ENCODE peak calls at places on chromosome 9, in five cellular contexts. One of them, this sample, is unnamed.

GRCh38 chr9:105341784-105342183 is 97.3 kb downstream of the SLC44A1 start:
- DNase-seq in coronary artery: no peak
- DNase-seq in IMR-90: peak; percentile 56
- DNase-seq in B cell: no peak
- DNase-seq in activated T-cell treated with anti-CD3 and anti-CD28 coated beads, Interleukin-2, amount 50 U/mL, for 72 hours: no peak
- DNase-seq in this sample: no peak

GRCh38 chr9:136002886-136003285 is 41.7 kb upstream of the UBAC1 start:
- DNase-seq in coronary artery: no peak
- DNase-seq in IMR-90: no peak
- DNase-seq in activated T-cell treated with anti-CD3 and anti-CD28 coated beads, Interleukin-2, amount 50 U/mL, for 72 hours: no peak
- DNase-seq in B cell: no peak
- DNase-seq in this sample: no peak

GRCh38 chr9:68762570-68762969 is 57.5 kb downstream of the PIP5K1B start:
- DNase-seq in coronary artery: no peak
- DNase-seq in IMR-90: no peak
- DNase-seq in B cell: no peak
- DNase-seq in activated T-cell treated with anti-CD3 and anti-CD28 coated beads, Interleukin-2, amount 50 U/mL, for 72 hours: no peak
- DNase-seq in this sample: no peak

GRCh38 chr9:132637801-132638200 is 32.0 kb downstream of the DDX31 start:
- DNase-seq in IMR-90: no peak
- DNase-seq in coronary artery: no peak
- DNase-seq in activated T-cell treated with anti-CD3 and anti-CD28 coated beads, Interleukin-2, amount 50 U/mL, for 72 hours: no peak
- DNase-seq in B cell: no peak
- DNase-seq in this sample: no peak

GRCh38 chr9:6549106-6549505 is 96.4 kb downstream of the GLDC start:
- DNase-seq in IMR-90: no peak
- DNase-seq in activated T-cell treated with anti-CD3 and anti-CD28 coated beads, Interleukin-2, amount 50 U/mL, for 72 hours: no peak
- DNase-seq in B cell: no peak
- DNase-seq in coronary artery: no peak
- DNase-seq in this sample: no peak

GRCh38 chr9:127723450-127723849 is 7.6 kb downstream of the TTC16 start:
- DNase-seq in B cell: no peak
- DNase-seq in activated T-cell treated with anti-CD3 and anti-CD28 coated beads, Interleukin-2, amount 50 U/mL, for 72 hours: no peak
- DNase-seq in IMR-90: peak; percentile 66
- DNase-seq in coronary artery: no peak
- DNase-seq in this sample: no peak

GRCh38 chr9:99336531-99336930 is 114.4 kb downstream of the SEC61B start:
- DNase-seq in IMR-90: no peak
- DNase-seq in activated T-cell treated with anti-CD3 and anti-CD28 coated beads, Interleukin-2, amount 50 U/mL, for 72 hours: no peak
- DNase-seq in coronary artery: no peak
- DNase-seq in B cell: no peak
- DNase-seq in this sample: no peak

GRCh38 chr9:124788542-124789217 is 11.7 kb downstream of the OLFML2A start:
- DNase-seq in coronary artery: peak; percentile 29
- DNase-seq in activated T-cell treated with anti-CD3 and anti-CD28 coated beads, Interleukin-2, amount 50 U/mL, for 72 hours: no peak
- DNase-seq in B cell: no peak
- DNase-seq in IMR-90: no peak
- DNase-seq in this sample: no peak

GRCh38 chr9:94950733-94951590 is 224.5 kb downstream of the AOPEP start:
- DNase-seq in B cell: no peak
- DNase-seq in activated T-cell treated with anti-CD3 and anti-CD28 coated beads, Interleukin-2, amount 50 U/mL, for 72 hours: no peak
- DNase-seq in coronary artery: no peak
- DNase-seq in IMR-90: peak; percentile 20
- DNase-seq in this sample: no peak

GRCh38 chr9:37913480-37914153 is 9.7 kb upstream of the SLC25A51 start:
- DNase-seq in IMR-90: peak; percentile 72
- DNase-seq in B cell: peak; percentile 77
- DNase-seq in coronary artery: peak; percentile 76
- DNase-seq in activated T-cell treated with anti-CD3 and anti-CD28 coated beads, Interleukin-2, amount 50 U/mL, for 72 hours: peak; percentile 78
- DNase-seq in this sample: peak; percentile 82

GRCh38 chr9:128084746-128085145 is 16.7 kb downstream of the SLC25A25 start:
- DNase-seq in B cell: no peak
- DNase-seq in coronary artery: no peak
- DNase-seq in IMR-90: peak; percentile 71
- DNase-seq in activated T-cell treated with anti-CD3 and anti-CD28 coated beads, Interleukin-2, amount 50 U/mL, for 72 hours: no peak
- DNase-seq in this sample: no peak

GRCh38 chr9:115301581-115301980 is 183.6 kb upstream of the TNC start:
- DNase-seq in coronary artery: no peak
- DNase-seq in activated T-cell treated with anti-CD3 and anti-CD28 coated beads, Interleukin-2, amount 50 U/mL, for 72 hours: no peak
- DNase-seq in IMR-90: no peak
- DNase-seq in B cell: no peak
- DNase-seq in this sample: no peak

GRCh38 chr9:134959126-134959970 is 41.6 kb upstream of the FCN1 start:
- DNase-seq in activated T-cell treated with anti-CD3 and anti-CD28 coated beads, Interleukin-2, amount 50 U/mL, for 72 hours: no peak
- DNase-seq in IMR-90: no peak
- DNase-seq in B cell: no peak
- DNase-seq in coronary artery: no peak
- DNase-seq in this sample: peak; percentile 8

GRCh38 chr9:73118898-73119554 is 32.6 kb upstream of the ANXA1 start:
- DNase-seq in coronary artery: no peak
- DNase-seq in activated T-cell treated with anti-CD3 and anti-CD28 coated beads, Interleukin-2, amount 50 U/mL, for 72 hours: no peak
- DNase-seq in IMR-90: peak; percentile 77
- DNase-seq in B cell: no peak
- DNase-seq in this sample: no peak

GRCh38 chr9:131734165-131734610 is 5.7 kb downstream of the RAPGEF1 start:
- DNase-seq in B cell: peak; percentile 67
- DNase-seq in IMR-90: no peak
- DNase-seq in coronary artery: no peak
- DNase-seq in activated T-cell treated with anti-CD3 and anti-CD28 coated beads, Interleukin-2, amount 50 U/mL, for 72 hours: peak; percentile 68
- DNase-seq in this sample: no peak

GRCh38 chr9:14119694-14120514 is 194.0 kb downstream of the NFIB start:
- DNase-seq in B cell: no peak
- DNase-seq in IMR-90: peak; percentile 70
- DNase-seq in coronary artery: no peak
- DNase-seq in activated T-cell treated with anti-CD3 and anti-CD28 coated beads, Interleukin-2, amount 50 U/mL, for 72 hours: no peak
- DNase-seq in this sample: no peak

GRCh38 chr9:105957830-105958229 is 263.5 kb downstream of the TMEM38B start:
- DNase-seq in activated T-cell treated with anti-CD3 and anti-CD28 coated beads, Interleukin-2, amount 50 U/mL, for 72 hours: no peak
- DNase-seq in B cell: no peak
- DNase-seq in coronary artery: no peak
- DNase-seq in IMR-90: no peak
- DNase-seq in this sample: no peak

GRCh38 chr9:122819326-122819725 is 9.1 kb downstream of the PDCL start:
- DNase-seq in coronary artery: no peak
- DNase-seq in IMR-90: peak; percentile 79
- DNase-seq in B cell: no peak
- DNase-seq in activated T-cell treated with anti-CD3 and anti-CD28 coated beads, Interleukin-2, amount 50 U/mL, for 72 hours: no peak
- DNase-seq in this sample: no peak

GRCh38 chr9:107283621-107284616 is 840 bp downstream of the RAD23B start:
- DNase-seq in B cell: peak; percentile 69
- DNase-seq in IMR-90: peak; percentile 74
- DNase-seq in coronary artery: peak; percentile 83
- DNase-seq in activated T-cell treated with anti-CD3 and anti-CD28 coated beads, Interleukin-2, amount 50 U/mL, for 72 hours: peak; percentile 81
- DNase-seq in this sample: peak; percentile 77

GRCh38 chr9:2583308-2584013 is 38.1 kb upstream of the VLDLR start:
- DNase-seq in activated T-cell treated with anti-CD3 and anti-CD28 coated beads, Interleukin-2, amount 50 U/mL, for 72 hours: no peak
- DNase-seq in IMR-90: no peak
- DNase-seq in B cell: no peak
- DNase-seq in coronary artery: no peak
- DNase-seq in this sample: no peak

GRCh38 chr9:5869315-5870019 is 21.2 kb upstream of the MLANA start:
- DNase-seq in coronary artery: no peak
- DNase-seq in B cell: no peak
- DNase-seq in IMR-90: no peak
- DNase-seq in activated T-cell treated with anti-CD3 and anti-CD28 coated beads, Interleukin-2, amount 50 U/mL, for 72 hours: peak; percentile 19
- DNase-seq in this sample: no peak

GRCh38 chr9:133609311-133610098 is at the start of gene FAM163B:
- DNase-seq in activated T-cell treated with anti-CD3 and anti-CD28 coated beads, Interleukin-2, amount 50 U/mL, for 72 hours: peak; percentile 49
- DNase-seq in coronary artery: no peak
- DNase-seq in B cell: no peak
- DNase-seq in IMR-90: peak; percentile 22
- DNase-seq in this sample: peak; percentile 77

GRCh38 chr9:107488400-107489143 is 997 bp downstream of the KLF4 start:
- DNase-seq in coronary artery: peak; percentile 93
- DNase-seq in B cell: peak; percentile 44
- DNase-seq in activated T-cell treated with anti-CD3 and anti-CD28 coated beads, Interleukin-2, amount 50 U/mL, for 72 hours: peak; percentile 41
- DNase-seq in IMR-90: peak; percentile 49
- DNase-seq in this sample: peak; percentile 72

GRCh38 chr9:18478517-18479361 is 4.8 kb downstream of the ADAMTSL1 start:
- DNase-seq in IMR-90: peak; percentile 70
- DNase-seq in activated T-cell treated with anti-CD3 and anti-CD28 coated beads, Interleukin-2, amount 50 U/mL, for 72 hours: no peak
- DNase-seq in B cell: no peak
- DNase-seq in coronary artery: no peak
- DNase-seq in this sample: no peak

GRCh38 chr9:135186248-135187164 is 99.0 kb downstream of the OLFM1 start:
- DNase-seq in B cell: no peak
- DNase-seq in IMR-90: no peak
- DNase-seq in coronary artery: no peak
- DNase-seq in activated T-cell treated with anti-CD3 and anti-CD28 coated beads, Interleukin-2, amount 50 U/mL, for 72 hours: no peak
- DNase-seq in this sample: no peak

GRCh38 chr9:87381746-87382145 is 115.9 kb upstream of the DAPK1 start:
- DNase-seq in B cell: no peak
- DNase-seq in IMR-90: no peak
- DNase-seq in activated T-cell treated with anti-CD3 and anti-CD28 coated beads, Interleukin-2, amount 50 U/mL, for 72 hours: no peak
- DNase-seq in coronary artery: no peak
- DNase-seq in this sample: no peak

GRCh38 chr9:134212809-134213507 is 48.6 kb upstream of the RNU6ATAC start:
- DNase-seq in coronary artery: no peak
- DNase-seq in IMR-90: no peak
- DNase-seq in activated T-cell treated with anti-CD3 and anti-CD28 coated beads, Interleukin-2, amount 50 U/mL, for 72 hours: no peak
- DNase-seq in B cell: no peak
- DNase-seq in this sample: peak; percentile 8

GRCh38 chr9:33751536-33752129 is 43.7 kb upstream of the PRSS3 start:
- DNase-seq in coronary artery: no peak
- DNase-seq in B cell: no peak
- DNase-seq in activated T-cell treated with anti-CD3 and anti-CD28 coated beads, Interleukin-2, amount 50 U/mL, for 72 hours: no peak
- DNase-seq in IMR-90: no peak
- DNase-seq in this sample: no peak

GRCh38 chr9:37859043-37859442 is 44.9 kb downstream of the SLC25A51 start:
- DNase-seq in activated T-cell treated with anti-CD3 and anti-CD28 coated beads, Interleukin-2, amount 50 U/mL, for 72 hours: no peak
- DNase-seq in coronary artery: no peak
- DNase-seq in IMR-90: peak; percentile 33
- DNase-seq in B cell: no peak
- DNase-seq in this sample: no peak

GRCh38 chr9:80885894-80886293 is 803.5 kb downstream of the TLE1 start:
- DNase-seq in IMR-90: no peak
- DNase-seq in coronary artery: no peak
- DNase-seq in B cell: no peak
- DNase-seq in activated T-cell treated with anti-CD3 and anti-CD28 coated beads, Interleukin-2, amount 50 U/mL, for 72 hours: no peak
- DNase-seq in this sample: peak; percentile 38